ENCODE peak calls at places on chromosomes 2 and 18, in ten cellular contexts. One of them, this sample, is unnamed.
A peak's percentile ranks its signal among the peaks of the same experiment; 100 is the strongest.

GRCh38 chr2:204625135-204625534 is 79.9 kb downstream of the PARD3B start:
- DNase-seq in uterus: no peak
- DNase-seq in adrenal gland: no peak
- DNase-seq in right lobe of liver: no peak
- DNase-seq in heart left ventricle: no peak
- DNase-seq in GM12892: no peak
- DNase-seq in HCT116: no peak
- DNase-seq in prostate gland: no peak
- DNase-seq in sigmoid colon: no peak
- DNase-seq in Peyer's patch: no peak
- DNase-seq in this sample: no peak

GRCh38 chr2:37532503-37532902 is 138.9 kb downstream of the CDC42EP3 start:
- DNase-seq in prostate gland: no peak
- DNase-seq in Peyer's patch: no peak
- DNase-seq in uterus: no peak
- DNase-seq in sigmoid colon: no peak
- DNase-seq in heart left ventricle: no peak
- DNase-seq in GM12892: no peak
- DNase-seq in adrenal gland: no peak
- DNase-seq in HCT116: no peak
- DNase-seq in right lobe of liver: no peak
- DNase-seq in this sample: no peak

GRCh38 chr18:46678785-46679404 is 21.9 kb upstream of the LOXHD1 start:
- DNase-seq in right lobe of liver: no peak
- DNase-seq in Peyer's patch: no peak
- DNase-seq in uterus: no peak
- DNase-seq in adrenal gland: no peak
- DNase-seq in sigmoid colon: no peak
- DNase-seq in prostate gland: no peak
- DNase-seq in GM12892: no peak
- DNase-seq in HCT116: no peak
- DNase-seq in heart left ventricle: no peak
- DNase-seq in this sample: no peak

GRCh38 chr2:233385489-233386044 is 31.3 kb downstream of the DGKD start:
- DNase-seq in GM12892: peak; percentile 53
- DNase-seq in uterus: no peak
- DNase-seq in HCT116: no peak
- DNase-seq in heart left ventricle: no peak
- DNase-seq in sigmoid colon: no peak
- DNase-seq in Peyer's patch: no peak
- DNase-seq in prostate gland: no peak
- DNase-seq in right lobe of liver: no peak
- DNase-seq in adrenal gland: no peak
- DNase-seq in this sample: no peak

GRCh38 chr2:65922794-65923193 is 490.4 kb upstream of the SPRED2 start:
- DNase-seq in sigmoid colon: peak; percentile 68
- DNase-seq in uterus: no peak
- DNase-seq in Peyer's patch: no peak
- DNase-seq in HCT116: no peak
- DNase-seq in adrenal gland: peak; percentile 77
- DNase-seq in right lobe of liver: peak; percentile 65
- DNase-seq in heart left ventricle: no peak
- DNase-seq in prostate gland: peak; percentile 86
- DNase-seq in GM12892: no peak
- DNase-seq in this sample: no peak

GRCh38 chr18:45920367-45920766 is 46.8 kb downstream of the EPG5 start:
- DNase-seq in prostate gland: peak; percentile 81
- DNase-seq in HCT116: no peak
- DNase-seq in heart left ventricle: peak; percentile 88
- DNase-seq in uterus: peak; percentile 25
- DNase-seq in adrenal gland: peak; percentile 94
- DNase-seq in GM12892: no peak
- DNase-seq in right lobe of liver: peak; percentile 91
- DNase-seq in sigmoid colon: peak; percentile 88
- DNase-seq in Peyer's patch: peak; percentile 64
- DNase-seq in this sample: no peak

GRCh38 chr18:50722311-50722710 is 97.5 kb downstream of the MRO start:
- DNase-seq in Peyer's patch: no peak
- DNase-seq in prostate gland: no peak
- DNase-seq in adrenal gland: no peak
- DNase-seq in sigmoid colon: no peak
- DNase-seq in heart left ventricle: no peak
- DNase-seq in uterus: no peak
- DNase-seq in right lobe of liver: no peak
- DNase-seq in HCT116: no peak
- DNase-seq in GM12892: no peak
- DNase-seq in this sample: no peak

GRCh38 chr2:101802329-101802728 is 104.8 kb downstream of the MAP4K4 start:
- DNase-seq in adrenal gland: no peak
- DNase-seq in heart left ventricle: peak; percentile 34
- DNase-seq in uterus: no peak
- DNase-seq in sigmoid colon: no peak
- DNase-seq in Peyer's patch: peak; percentile 72
- DNase-seq in GM12892: no peak
- DNase-seq in right lobe of liver: no peak
- DNase-seq in HCT116: no peak
- DNase-seq in prostate gland: no peak
- DNase-seq in this sample: no peak

GRCh38 chr2:23506460-23507266 is 121.7 kb downstream of the KLHL29 start:
- DNase-seq in right lobe of liver: peak; percentile 20
- DNase-seq in Peyer's patch: no peak
- DNase-seq in prostate gland: no peak
- DNase-seq in HCT116: no peak
- DNase-seq in GM12892: no peak
- DNase-seq in sigmoid colon: no peak
- DNase-seq in adrenal gland: no peak
- DNase-seq in uterus: no peak
- DNase-seq in heart left ventricle: no peak
- DNase-seq in this sample: no peak

GRCh38 chr2:165791811-165792454 is 2.1 kb downstream of the GALNT3 start:
- DNase-seq in Peyer's patch: no peak
- DNase-seq in heart left ventricle: no peak
- DNase-seq in sigmoid colon: no peak
- DNase-seq in uterus: no peak
- DNase-seq in prostate gland: no peak
- DNase-seq in HCT116: no peak
- DNase-seq in GM12892: no peak
- DNase-seq in adrenal gland: no peak
- DNase-seq in right lobe of liver: no peak
- DNase-seq in this sample: no peak

GRCh38 chr2:44237221-44237620 is 38.1 kb upstream of the SLC3A1 start:
- DNase-seq in sigmoid colon: no peak
- DNase-seq in GM12892: peak; percentile 8
- DNase-seq in HCT116: no peak
- DNase-seq in uterus: no peak
- DNase-seq in adrenal gland: no peak
- DNase-seq in prostate gland: no peak
- DNase-seq in right lobe of liver: no peak
- DNase-seq in Peyer's patch: no peak
- DNase-seq in heart left ventricle: no peak
- DNase-seq in this sample: no peak

GRCh38 chr2:43210125-43210466 is 16.3 kb downstream of the ZFP36L2 start:
- DNase-seq in right lobe of liver: no peak
- DNase-seq in heart left ventricle: no peak
- DNase-seq in adrenal gland: no peak
- DNase-seq in Peyer's patch: no peak
- DNase-seq in sigmoid colon: no peak
- DNase-seq in uterus: no peak
- DNase-seq in HCT116: no peak
- DNase-seq in prostate gland: no peak
- DNase-seq in GM12892: no peak
- DNase-seq in this sample: no peak

GRCh38 chr2:135052042-135052876 is at the start of gene RAB3GAP1:
- DNase-seq in GM12892: peak; percentile 77
- DNase-seq in sigmoid colon: peak; percentile 80
- DNase-seq in heart left ventricle: peak; percentile 80
- DNase-seq in Peyer's patch: peak; percentile 85
- DNase-seq in HCT116: peak; percentile 48
- DNase-seq in uterus: peak; percentile 72
- DNase-seq in right lobe of liver: peak; percentile 84
- DNase-seq in adrenal gland: peak; percentile 80
- DNase-seq in prostate gland: peak; percentile 69
- DNase-seq in this sample: peak; percentile 89

GRCh38 chr2:161136696-161137324 is 23.4 kb upstream of the TANK start:
- DNase-seq in right lobe of liver: no peak
- DNase-seq in heart left ventricle: no peak
- DNase-seq in Peyer's patch: no peak
- DNase-seq in uterus: no peak
- DNase-seq in prostate gland: no peak
- DNase-seq in HCT116: peak; percentile 44
- DNase-seq in GM12892: no peak
- DNase-seq in adrenal gland: no peak
- DNase-seq in sigmoid colon: no peak
- DNase-seq in this sample: peak; percentile 15

GRCh38 chr2:40251146-40251545 is 200.7 kb downstream of the SLC8A1 start:
- DNase-seq in uterus: no peak
- DNase-seq in prostate gland: no peak
- DNase-seq in HCT116: no peak
- DNase-seq in heart left ventricle: no peak
- DNase-seq in sigmoid colon: no peak
- DNase-seq in adrenal gland: no peak
- DNase-seq in Peyer's patch: no peak
- DNase-seq in right lobe of liver: no peak
- DNase-seq in GM12892: no peak
- DNase-seq in this sample: no peak

GRCh38 chr2:7458066-7458465 is 540.9 kb downstream of the RNF144A start:
- DNase-seq in sigmoid colon: no peak
- DNase-seq in adrenal gland: no peak
- DNase-seq in GM12892: no peak
- DNase-seq in HCT116: no peak
- DNase-seq in heart left ventricle: no peak
- DNase-seq in prostate gland: no peak
- DNase-seq in uterus: no peak
- DNase-seq in Peyer's patch: no peak
- DNase-seq in right lobe of liver: no peak
- DNase-seq in this sample: no peak
- TF ChIP-seq POLR2A in sigmoid colon: no peak
- TF ChIP-seq POLR2A in adrenal gland: no peak
- TF ChIP-seq POLR2A in GM12892: no peak
- TF ChIP-seq POLR2A in HCT116: no peak
- TF ChIP-seq POLR2A in heart left ventricle: no peak
- TF ChIP-seq POLR2A in prostate gland: no peak
- TF ChIP-seq POLR2A in uterus: no peak
- TF ChIP-seq POLR2A in Peyer's patch: no peak
- TF ChIP-seq POLR2A in right lobe of liver: no peak
- TF ChIP-seq POLR2A in this sample: no peak

GRCh38 chr2:55693181-55694125 is at the start of gene PNPT1:
- DNase-seq in HCT116: peak; percentile 87
- DNase-seq in adrenal gland: peak; percentile 96
- DNase-seq in uterus: peak; percentile 93
- DNase-seq in right lobe of liver: peak; percentile 96
- DNase-seq in Peyer's patch: peak; percentile 95
- DNase-seq in sigmoid colon: peak; percentile 95
- DNase-seq in heart left ventricle: peak; percentile 96
- DNase-seq in GM12892: peak; percentile 91
- DNase-seq in prostate gland: peak; percentile 88
- DNase-seq in this sample: peak; percentile 96
- TF ChIP-seq POLR2A in HCT116: peak; percentile 57
- TF ChIP-seq POLR2A in adrenal gland: peak; percentile 33
- TF ChIP-seq POLR2A in uterus: peak; percentile 41
- TF ChIP-seq POLR2A in right lobe of liver: peak; percentile 52
- TF ChIP-seq POLR2A in Peyer's patch: peak; percentile 42
- TF ChIP-seq POLR2A in sigmoid colon: no peak
- TF ChIP-seq POLR2A in heart left ventricle: peak; percentile 48
- TF ChIP-seq POLR2A in GM12892: peak; percentile 97
- TF ChIP-seq POLR2A in prostate gland: peak; percentile 6
- TF ChIP-seq POLR2A in this sample: peak; percentile 92

DNA sequence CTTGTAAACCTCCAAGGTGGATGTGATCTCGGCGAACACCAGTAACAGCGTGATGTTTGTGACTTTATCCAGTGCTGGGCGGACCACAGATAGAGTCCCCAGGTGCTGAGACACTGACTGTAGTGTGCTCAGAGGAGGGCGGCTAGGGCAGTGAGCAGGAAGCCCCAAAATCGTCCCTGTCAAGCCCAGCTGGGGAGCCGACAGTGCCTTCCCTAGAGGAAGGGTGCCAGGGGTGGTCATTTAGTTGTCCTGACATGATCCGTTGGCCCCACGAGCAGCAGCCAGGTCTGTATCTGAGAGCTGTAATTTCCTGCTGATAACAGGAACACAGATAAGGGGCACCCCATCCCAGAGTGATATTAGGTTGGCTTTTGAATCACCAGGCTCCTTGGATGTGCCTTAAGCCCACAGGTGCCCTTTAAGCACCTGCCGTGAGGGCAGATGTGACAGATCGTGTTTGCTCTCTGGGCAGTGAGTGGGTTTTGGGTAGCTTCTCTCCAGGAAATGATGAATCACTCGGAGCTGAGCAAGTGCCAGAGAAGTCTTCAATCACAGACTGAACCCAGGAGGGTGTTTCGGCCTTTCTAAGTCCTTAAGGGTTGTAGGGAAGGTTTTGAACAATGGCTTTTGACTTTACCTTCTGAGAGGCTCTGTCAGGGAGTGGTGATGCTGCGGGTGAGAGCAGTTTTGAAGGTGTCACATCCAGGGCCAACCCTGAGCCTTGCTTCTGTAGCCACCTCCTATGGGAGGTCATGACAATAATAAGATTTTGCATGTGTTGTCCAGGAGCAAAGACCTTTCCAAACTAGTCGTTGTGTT is 7.7 kb downstream of the LPIN1 start:
- DNase-seq in sigmoid colon: no peak
- DNase-seq in uterus: no peak
- DNase-seq in prostate gland: peak; percentile 28
- DNase-seq in GM12892: no peak
- DNase-seq in Peyer's patch: no peak
- DNase-seq in adrenal gland: peak; percentile 65
- DNase-seq in right lobe of liver: no peak
- DNase-seq in HCT116: no peak
- DNase-seq in heart left ventricle: peak; percentile 46
- DNase-seq in this sample: peak; percentile 40
- TF ChIP-seq POLR2A in sigmoid colon: no peak
- TF ChIP-seq POLR2A in uterus: no peak
- TF ChIP-seq POLR2A in prostate gland: no peak
- TF ChIP-seq POLR2A in GM12892: peak; percentile 46
- TF ChIP-seq POLR2A in Peyer's patch: peak; percentile 13
- TF ChIP-seq POLR2A in adrenal gland: no peak
- TF ChIP-seq POLR2A in right lobe of liver: no peak
- TF ChIP-seq POLR2A in HCT116: no peak
- TF ChIP-seq POLR2A in heart left ventricle: no peak
- TF ChIP-seq POLR2A in this sample: no peak

DNA sequence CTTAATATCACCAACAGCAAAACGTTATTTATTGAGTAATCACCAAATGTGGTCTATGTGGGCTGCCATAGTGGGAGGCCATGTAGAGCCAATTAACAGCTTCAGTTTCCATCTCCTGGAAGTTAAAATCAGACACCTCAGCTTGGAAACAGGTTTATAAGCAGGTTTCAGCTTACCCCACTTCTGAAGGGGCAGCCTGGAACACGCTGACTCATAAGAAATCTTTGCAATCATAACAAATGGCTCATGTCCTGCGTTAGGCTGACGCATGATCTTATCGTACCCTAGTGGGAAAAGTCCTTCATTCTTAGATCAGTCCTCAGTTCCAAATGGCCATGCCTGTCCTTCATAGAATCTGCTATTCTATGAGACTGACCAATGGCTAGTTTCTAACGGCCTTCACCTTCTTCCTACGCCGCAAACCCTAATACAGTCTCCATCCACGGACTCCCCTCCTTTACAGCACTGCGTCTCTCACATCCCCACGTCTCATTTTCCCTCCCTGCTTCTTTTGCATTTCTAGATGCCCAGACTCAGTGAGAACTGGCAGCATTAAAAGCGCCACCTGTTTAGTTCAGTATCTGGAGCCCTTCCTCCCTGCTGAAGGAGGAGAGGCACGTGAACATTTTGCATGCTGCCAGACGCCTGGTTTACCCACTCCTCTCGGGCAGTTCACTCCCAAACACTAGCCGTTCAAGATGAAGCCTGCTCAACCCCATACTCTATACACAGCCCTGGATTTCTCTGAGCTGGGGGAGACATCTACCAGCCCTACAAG is 24.2 kb upstream of the BZW1 start:
- DNase-seq in sigmoid colon: no peak
- DNase-seq in Peyer's patch: no peak
- DNase-seq in right lobe of liver: no peak
- DNase-seq in heart left ventricle: no peak
- DNase-seq in GM12892: no peak
- DNase-seq in prostate gland: peak; percentile 25
- DNase-seq in HCT116: no peak
- DNase-seq in adrenal gland: peak; percentile 81
- DNase-seq in uterus: no peak
- DNase-seq in this sample: no peak
- TF ChIP-seq POLR2A in sigmoid colon: no peak
- TF ChIP-seq POLR2A in Peyer's patch: no peak
- TF ChIP-seq POLR2A in right lobe of liver: no peak
- TF ChIP-seq POLR2A in heart left ventricle: no peak
- TF ChIP-seq POLR2A in GM12892: no peak
- TF ChIP-seq POLR2A in prostate gland: peak; percentile 25
- TF ChIP-seq POLR2A in HCT116: no peak
- TF ChIP-seq POLR2A in adrenal gland: peak; percentile 73
- TF ChIP-seq POLR2A in uterus: no peak
- TF ChIP-seq POLR2A in this sample: no peak